ENCODE peak calls at places on chromosomes 5 and 9, in four cellular contexts. K is K562, M is endothelial cell of umbilical vein, U is IMR-90. T is an unnamed sample. For H3K9me1, the result is how much of the 10 kb centered on the place peaks cover.

GRCh38 chr9:129385615-129385934 is 207.5 kb upstream of the IER5L start:
- DNase-seq in M (no peak), U (no peak), K (no peak), T (no peak)

GRCh38 chr9:98549401-98549800 is 159.3 kb downstream of the GABBR2 start:
- DNase-seq in M (no peak), U (no peak), K (no peak), T (no peak)

GRCh38 chr5:74272019-74272775 is 368.3 kb downstream of the ENC1 start:
- DNase-seq in M (no peak), K (no peak), U (peak), T (no peak)

GRCh38 chr5:1998716-1999317 is 116.1 kb upstream of the IRX4 start:
- DNase-seq in U (no peak), M (no peak), K (no peak), T (no peak)

GRCh38 chr5:78102498-78102897 is 192.0 kb downstream of the AP3B1 start:
- DNase-seq in K (no peak), U (peak), M (no peak), T (no peak)

GRCh38 chr5:90792725-90793124 is 234.1 kb downstream of the ADGRV1 start:
- DNase-seq in K (no peak), U (no peak), M (no peak), T (no peak)

GRCh38 chr5:31664566-31664965 is 25.6 kb downstream of the PDZD2 start:
- DNase-seq in M (no peak), K (peak), U (peak), T (no peak)

GRCh38 chr5:151153766-151154272 is 3.8 kb downstream of the ANXA6 start:
- DNase-seq in K (no peak), U (no peak), M (no peak), T (no peak)

GRCh38 chr9:137280478-137281344 is 3.2 kb downstream of the TOR4A start:
- DNase-seq in K (no peak), M (no peak), U (no peak), T (no peak)

GRCh38 chr9:129250786-129251185 is 72.7 kb upstream of the IER5L start:
- DNase-seq in U (peak), K (no peak), M (no peak), T (no peak)

GRCh38 chr9:84867171-84867570 is 197.6 kb downstream of the NTRK2 start:
- DNase-seq in M (no peak), U (no peak), K (no peak), T (no peak)

GRCh38 chr5:78320461-78320860 is 26.0 kb upstream of the AP3B1 start:
- DNase-seq in U (peak), K (no peak), M (peak), T (no peak)

GRCh38 chr5:51997908-51998307 is 614.7 kb downstream of the ISL1 start:
- DNase-seq in K (no peak), U (no peak), M (no peak), T (no peak)

GRCh38 chr5:156476704-156477103 is 149.7 kb downstream of the SGCD start:
- DNase-seq in K (no peak), U (no peak), M (no peak), T (no peak)

GRCh38 chr5:158860706-158861105 is 239.0 kb downstream of the EBF1 start:
- DNase-seq in U (no peak), K (no peak), M (no peak), T (no peak)

GRCh38 chr9:129894106-129894823 is 59.0 kb downstream of the USP20 start:
- DNase-seq in K (no peak), U (no peak), M (no peak), T (no peak)

GRCh38 chr9:88387035-88387732 is 1.1 kb upstream of the SPIN1 start:
- DNase-seq in K (peak), M (no peak), U (peak), T (no peak)

GRCh38 chr5:43658499-43658898 is 55.5 kb downstream of the NNT start:
- DNase-seq in K (no peak), U (peak), M (no peak), T (no peak)

GRCh38 chr5:126016256-126016655 is 407.0 kb upstream of the GRAMD2B start:
- DNase-seq in U (no peak), K (no peak), M (no peak), T (no peak)

GRCh38 chr9:114852050-114852594 is 46.3 kb upstream of the TNFSF15 start:
- DNase-seq in K (no peak), M (no peak), U (peak), T (no peak)

GRCh38 chr5:171648279-171648774 is 137.3 kb upstream of the SMIM23 start:
- DNase-seq in M (no peak), K (no peak), U (no peak), T (no peak)

GRCh38 chr5:171649002-171649401 is 136.6 kb upstream of the SMIM23 start:
- DNase-seq in M (no peak), U (no peak), K (no peak), T (no peak)

GRCh38 chr5:171651102-171651501 is 134.5 kb upstream of the SMIM23 start:
- DNase-seq in K (no peak), U (no peak), M (no peak), T (no peak)

GRCh38 chr5:171647900-171648253 is 137.7 kb upstream of the SMIM23 start:
- DNase-seq in U (peak), K (no peak), M (peak), T (no peak)

DNA sequence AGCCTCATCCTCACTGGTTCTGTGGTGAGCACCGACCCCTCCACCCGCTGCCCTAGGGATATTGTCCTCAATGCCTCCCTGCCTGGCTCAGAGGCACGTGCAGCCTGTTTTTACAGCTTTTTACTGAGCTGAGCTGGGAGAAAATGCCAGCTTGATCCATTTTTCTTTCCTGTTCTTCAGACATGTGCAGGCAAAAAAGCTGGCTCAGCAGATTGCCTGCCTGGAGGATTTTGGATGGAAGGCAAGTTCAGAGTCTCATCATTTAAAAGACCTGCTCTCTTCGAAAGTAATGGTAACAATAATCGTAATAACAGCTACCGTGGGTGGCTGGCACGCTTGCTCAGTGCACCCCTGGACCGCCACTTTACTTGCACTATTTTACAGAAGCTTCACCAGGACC is 135.0 kb upstream of the SMIM23 start:
- DNase-seq in U (no peak), M (no peak), K (no peak), T (no peak)
- H3K9ac ChIP-seq in U (no peak), M (no peak), K (no peak), T (no peak)

GRCh38 chr5:103523319-103523718 is 39.3 kb downstream of the NUDT12 start:
- DNase-seq in K (no peak), M (no peak), U (no peak), T (peak)
- H2AFZ ChIP-seq in K (no peak), M (no peak), U (peak), T (peak)

GRCh38 chr5:136011427-136012001 is 17.3 kb upstream of the TGFBI start:
- DNase-seq in M (peak), U (peak), K (no peak), T (no peak)

GRCh38 chr5:136012041-136012804 is 16.6 kb upstream of the TGFBI start:
- DNase-seq in M (peak), U (peak), K (no peak), T (peak)

GRCh38 chr5:136014049-136014516 is 14.7 kb upstream of the TGFBI start:
- DNase-seq in K (no peak), M (no peak), U (no peak), T (no peak)

GRCh38 chr5:136014976-136015375 is 13.8 kb upstream of the TGFBI start:
- DNase-seq in U (no peak), M (no peak), K (no peak), T (no peak)

GRCh38 chr5:136013559-136013958 is 15.2 kb upstream of the TGFBI start:
- DNase-seq in U (no peak), K (no peak), M (no peak), T (no peak)
- H3K9me1 ChIP-seq in U (under half), K (under half), M (under half), T (under half)

DNA sequence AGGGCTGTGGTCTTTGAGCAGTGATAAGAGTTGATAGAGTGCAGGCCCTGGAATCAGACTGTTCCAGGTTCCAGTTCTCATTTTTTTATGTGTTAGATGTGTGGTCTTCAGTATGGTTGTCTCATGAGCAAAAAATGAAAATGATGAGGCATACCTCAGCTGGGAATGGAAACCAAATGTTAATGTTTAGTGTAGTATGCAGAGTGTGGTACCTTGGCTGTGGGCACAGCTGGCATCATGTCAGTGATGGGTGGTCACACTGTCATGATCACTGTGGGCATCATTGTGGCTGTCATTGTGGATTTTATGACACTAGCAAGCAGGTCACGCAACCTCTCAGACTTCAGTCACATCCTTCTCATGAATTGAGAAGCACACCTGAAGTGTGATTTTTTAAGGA is 6.4 kb downstream of the ABLIM3 start:
- DNase-seq in M (no peak), K (no peak), U (peak), T (no peak)
- H3K9ac ChIP-seq in M (no peak), K (no peak), U (no peak), T (no peak)

DNA sequence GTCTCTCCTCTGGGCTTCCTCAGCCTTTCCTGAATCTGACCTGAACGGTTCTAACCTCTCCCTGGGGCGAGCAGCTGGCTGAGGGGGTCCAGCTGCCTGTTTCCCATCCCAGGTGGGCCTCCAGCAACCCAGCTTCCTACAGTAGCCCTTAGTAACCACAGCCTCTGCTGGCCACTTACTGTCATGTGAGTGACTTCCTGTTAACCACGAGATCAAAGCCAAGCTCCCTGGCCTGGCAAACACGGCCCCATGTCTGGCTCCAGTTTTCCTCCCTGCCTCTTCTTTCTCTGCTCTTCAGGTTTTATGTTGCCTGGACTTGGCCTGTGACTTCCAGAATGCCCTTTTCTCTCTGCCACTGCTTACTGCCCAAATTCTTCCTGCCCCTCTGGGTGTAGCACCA is 47.2 kb upstream of the DAB2IP start:
- DNase-seq in K (no peak), M (no peak), U (no peak), T (no peak)
- H2AFZ ChIP-seq in K (no peak), M (no peak), U (peak), T (no peak)

GRCh38 chr5:163105456-163105855 is 331.9 kb upstream of the CCNG1 start:
- DNase-seq in M (no peak), U (no peak), K (no peak), T (no peak)

GRCh38 chr5:163106098-163106497 is 331.3 kb upstream of the CCNG1 start:
- DNase-seq in K (no peak), M (no peak), U (no peak), T (no peak)

GRCh38 chr5:163108351-163108750 is 329.0 kb upstream of the CCNG1 start:
- DNase-seq in U (no peak), K (no peak), M (no peak), T (no peak)

DNA sequence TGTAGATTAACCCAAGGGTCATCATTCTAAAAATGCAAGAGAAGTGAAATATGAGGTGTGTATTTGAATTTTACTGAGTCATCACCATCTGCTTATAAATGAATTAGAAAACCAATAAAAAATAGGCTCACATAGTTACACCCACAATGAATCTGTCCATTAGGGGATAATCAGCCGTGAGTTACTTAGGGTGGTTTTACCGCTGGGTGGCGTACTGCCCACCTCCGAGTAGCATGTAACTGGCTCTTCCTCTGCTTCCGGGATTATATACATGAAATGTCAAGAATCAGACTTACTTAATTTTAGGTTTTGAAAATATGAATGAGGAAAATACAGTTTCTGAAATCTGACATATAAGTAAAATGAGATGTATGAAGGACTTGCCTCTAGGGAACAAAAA is 332.9 kb upstream of the CCNG1 start:
- DNase-seq in K (no peak), M (no peak), U (no peak), T (no peak)
- H3K9me1 ChIP-seq in K (under half), M (under half), U (under half), T (under half)

DNA sequence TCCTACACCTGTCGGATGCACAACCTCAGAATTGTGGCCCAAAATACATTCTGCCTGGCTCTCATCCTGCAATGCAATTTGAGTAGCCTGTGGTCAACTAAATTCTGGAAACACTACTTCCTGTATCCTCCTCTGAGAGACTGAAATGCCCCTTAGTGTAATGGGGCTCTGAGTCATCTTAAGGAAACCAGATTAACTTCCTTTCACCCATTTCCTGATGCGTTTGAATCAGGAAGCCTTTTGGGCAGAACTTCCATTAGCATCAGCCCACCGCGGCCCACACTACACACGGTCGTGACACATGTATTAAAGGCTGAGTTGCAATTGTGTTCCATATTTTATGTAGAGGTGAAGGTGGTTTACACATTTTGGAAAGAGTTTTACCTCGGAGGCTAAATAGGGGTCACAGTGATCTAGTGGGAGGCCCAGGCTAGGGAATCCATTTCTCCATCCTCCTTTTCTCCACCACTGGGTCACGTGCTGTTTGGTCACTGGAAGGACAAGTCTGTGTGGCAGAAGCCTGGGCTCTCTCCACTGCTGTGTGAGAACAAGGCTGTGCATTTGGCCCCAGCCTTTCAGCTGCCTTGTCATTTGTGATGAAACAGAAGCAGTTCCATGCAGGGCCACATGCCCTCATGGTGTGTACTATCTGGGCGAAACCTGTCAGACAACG is 55.9 kb downstream of the DAP start:
- DNase-seq in K (no peak), M (peak), U (peak), T (no peak)
- H3K9ac ChIP-seq in K (no peak), M (peak), U (no peak), T (peak)

DNA sequence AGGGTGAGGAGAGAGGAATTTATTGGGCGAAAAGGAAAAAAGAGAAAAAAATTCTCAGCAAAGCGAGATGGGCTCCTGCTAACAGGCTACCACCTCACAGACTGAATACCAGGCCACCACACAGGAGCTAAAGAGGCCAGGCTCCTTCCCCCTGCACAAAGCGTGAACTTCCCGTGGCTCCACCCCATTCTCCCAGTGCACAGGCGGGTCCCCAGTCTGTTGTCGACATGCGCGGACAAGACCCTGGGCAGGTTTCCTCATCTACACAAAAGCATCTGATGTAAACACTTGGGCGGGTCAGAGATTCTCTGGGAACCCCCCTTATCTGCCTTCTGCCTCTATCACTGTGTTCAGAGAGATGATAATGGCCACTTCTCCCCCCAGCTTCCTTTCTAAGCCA is 34.2 kb downstream of the IL31RA start:
- DNase-seq in U (no peak), K (no peak), M (no peak), T (no peak)
- H2AFZ ChIP-seq in U (no peak), K (no peak), M (no peak), T (peak)

GRCh38 chr9:136193127-136193890 is 11.6 kb downstream of the LHX3 start:
- DNase-seq in M (no peak), K (peak), U (no peak), T (no peak)
- H3K9me1 ChIP-seq in M (under half), K (under half), U (under half), T (under half)

GRCh38 chr5:33785571-33785970 is 106.2 kb downstream of the ADAMTS12 start:
- DNase-seq in M (no peak), K (no peak), U (no peak), T (no peak)

GRCh38 chr5:33789558-33789957 is 102.2 kb downstream of the ADAMTS12 start:
- DNase-seq in K (no peak), U (no peak), M (no peak), T (no peak)

GRCh38 chr5:33792559-33792958 is 99.2 kb downstream of the ADAMTS12 start:
- DNase-seq in M (no peak), U (no peak), K (no peak), T (no peak)

GRCh38 chr5:33793836-33794549 is 97.8 kb downstream of the ADAMTS12 start:
- DNase-seq in M (no peak), K (no peak), U (no peak), T (no peak)

DNA sequence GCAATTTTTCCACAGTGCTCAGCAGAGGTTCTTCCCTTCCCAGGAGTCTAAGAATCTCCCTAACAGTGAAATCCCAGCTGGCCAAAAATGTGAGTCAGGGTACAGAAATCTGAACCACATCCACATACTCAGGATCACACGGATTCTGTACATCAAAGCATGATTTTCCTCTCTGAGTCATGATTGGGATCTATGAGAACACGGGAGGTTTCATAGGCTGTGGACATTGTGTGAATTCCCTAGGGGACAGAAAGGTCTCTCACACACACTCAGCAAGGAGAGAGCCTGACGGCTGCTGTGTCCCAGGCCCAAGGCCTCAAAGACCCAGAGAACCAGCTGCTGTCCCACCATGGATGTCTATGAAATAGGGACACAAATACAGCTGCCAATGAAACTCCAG is 102.9 kb downstream of the ADAMTS12 start:
- DNase-seq in K (no peak), M (no peak), U (peak), T (peak)
- H3K9ac ChIP-seq in K (no peak), M (no peak), U (peak), T (no peak)

T was measured in keratinocyte.